ENCODE peak calls at places on chromosomes 4 and X, in ten cellular contexts. N, O, D, K, F, S, Z, X, B and R are unnamed samples. For H3K36me3, the result is how much of the 10 kb centered on the place peaks cover.

GRCh38 chrX:153381684-153382532 is 19.2 kb downstream of the PNMA6E start:
- DNase-seq in N (no peak), O (peak), D (peak), K (no peak), F (no peak), S (no peak), Z (no peak), X (no peak), B (peak), R (peak)

GRCh38 chr4:23680616-23681518 is 209.0 kb downstream of the PPARGC1A start:
- DNase-seq in N (no peak), O (no peak), D (no peak), K (no peak), F (no peak), S (no peak), Z (no peak), X (no peak), B (peak), R (peak)

GRCh38 chrX:43718081-43718480 is 62.0 kb downstream of the MAOA start:
- DNase-seq in N (no peak), O (no peak), D (no peak), K (no peak), F (no peak), S (no peak), Z (no peak), X (no peak), B (no peak), R (no peak)

GRCh38 chrX:129678176-129678880 is 23.6 kb upstream of the APLN start:
- DNase-seq in N (no peak), O (peak), D (peak), K (no peak), F (no peak), S (no peak), Z (peak), X (peak), B (no peak), R (no peak)

GRCh38 chr4:158856852-158857251 is 88.0 kb downstream of the FNIP2 start:
- DNase-seq in N (no peak), O (no peak), D (peak), K (no peak), F (no peak), S (no peak), Z (no peak), X (no peak), B (peak), R (peak)

GRCh38 chr4:144456196-144456595 is 189.8 kb upstream of the HHIP start:
- DNase-seq in N (no peak), O (no peak), D (no peak), K (no peak), F (no peak), S (no peak), Z (no peak), X (no peak), B (no peak), R (no peak)

GRCh38 chr4:10866691-10867090 is 182.1 kb upstream of the CLNK start:
- DNase-seq in N (no peak), O (no peak), D (no peak), K (no peak), F (no peak), S (no peak), Z (no peak), X (no peak), B (no peak), R (no peak)

GRCh38 chrX:79146552-79147390 is 2.3 kb downstream of the GPR174 start:
- DNase-seq in N (no peak), O (no peak), D (peak), K (no peak), F (no peak), S (no peak), Z (no peak), X (no peak), B (no peak), R (no peak)

GRCh38 chrX:41946230-41946629 is 22.9 kb upstream of the CASK start:
- DNase-seq in N (no peak), O (no peak), D (no peak), K (no peak), F (no peak), S (no peak), Z (no peak), X (no peak), B (no peak), R (no peak)

GRCh38 chrX:49147907-49148306 is 14.7 kb upstream of the MAGIX start:
- DNase-seq in N (no peak), O (no peak), D (no peak), K (no peak), F (no peak), S (no peak), Z (no peak), X (no peak), B (no peak), R (no peak)

GRCh38 chr4:153114771-153115321 is 89.4 kb upstream of the TRIM2 start:
- DNase-seq in N (no peak), O (peak), D (peak), K (no peak), F (no peak), S (no peak), Z (no peak), X (peak), B (peak), R (peak)

GRCh38 chr4:156738756-156739155 is 232.8 kb downstream of the PDGFC start:
- DNase-seq in N (no peak), O (no peak), D (no peak), K (no peak), F (no peak), S (no peak), Z (no peak), X (no peak), B (no peak), R (no peak)

GRCh38 chr4:39931441-39931901 is 46.2 kb downstream of the PDS5A start:
- DNase-seq in N (no peak), O (no peak), D (no peak), K (no peak), F (no peak), S (no peak), Z (no peak), X (no peak), B (no peak), R (no peak)

GRCh38 chrX:68133181-68133580 is 300.1 kb downstream of the OPHN1 start:
- DNase-seq in N (no peak), O (no peak), D (no peak), K (no peak), F (peak), S (no peak), Z (no peak), X (no peak), B (no peak), R (no peak)

GRCh38 chr4:172654482-172654881 is 514.1 kb upstream of the GALNT7 start:
- DNase-seq in N (no peak), O (no peak), D (no peak), K (no peak), F (no peak), S (no peak), Z (no peak), X (no peak), B (no peak), R (no peak)

GRCh38 chrX:11100281-11101035 is 10.7 kb upstream of the HCCS start:
- DNase-seq in N (peak), O (peak), D (no peak), K (no peak), F (peak), S (no peak), Z (no peak), X (peak), B (peak), R (peak)

GRCh38 chr4:22515888-22516541 is at the start of gene ADGRA3:
- DNase-seq in N (peak), O (peak), D (no peak), K (peak), F (peak), S (no peak), Z (peak), X (peak), B (peak), R (peak)

GRCh38 chrX:81206471-81206870 is 4.6 kb downstream of the SH3BGRL start:
- DNase-seq in N (no peak), O (no peak), D (no peak), K (no peak), F (no peak), S (no peak), Z (no peak), X (no peak), B (no peak), R (no peak)

GRCh38 chr4:112881842-112882241 is 167.6 kb upstream of the ANK2 start:
- DNase-seq in N (peak), O (no peak), D (no peak), K (no peak), F (no peak), S (no peak), Z (no peak), X (no peak), B (no peak), R (no peak)

GRCh38 chr4:13218316-13218958 is 265.7 kb downstream of the RAB28 start:
- DNase-seq in N (peak), O (no peak), D (no peak), K (no peak), F (no peak), S (no peak), Z (no peak), X (no peak), B (peak), R (no peak)

GRCh38 chr4:53499791-53500190 is 91.5 kb downstream of the LNX1 start:
- DNase-seq in N (no peak), O (no peak), D (no peak), K (no peak), F (no peak), S (no peak), Z (no peak), X (no peak), B (no peak), R (no peak)

GRCh38 chr4:110165382-110166285 is 32.8 kb downstream of the ELOVL6 start:
- DNase-seq in N (no peak), O (peak), D (peak), K (no peak), F (no peak), S (no peak), Z (no peak), X (no peak), B (peak), R (peak)

GRCh38 chrX:118497180-118497814 is 1.7 kb downstream of the DOCK11 start:
- DNase-seq in N (no peak), O (no peak), D (peak), K (no peak), F (no peak), S (no peak), Z (no peak), X (no peak), B (no peak), R (no peak)

GRCh38 chrX:77597511-77597910 is 150.3 kb downstream of the FGF16 start:
- DNase-seq in N (no peak), O (no peak), D (no peak), K (no peak), F (no peak), S (no peak), Z (no peak), X (no peak), B (peak), R (no peak)

GRCh38 chrX:2159858-2160257 is 340.9 kb downstream of the DHRSX start:
- DNase-seq in N (no peak), O (no peak), D (no peak), K (no peak), F (no peak), S (no peak), Z (no peak), X (no peak), B (no peak), R (no peak)

GRCh38 chr4:30264465-30264864 is 455.7 kb upstream of the PCDH7 start:
- DNase-seq in N (no peak), O (no peak), D (no peak), K (no peak), F (no peak), S (no peak), Z (peak), X (no peak), B (no peak), R (no peak)

GRCh38 chr4:31089815-31090214 is 369.6 kb downstream of the PCDH7 start:
- DNase-seq in N (peak), O (peak), D (no peak), K (no peak), F (peak), S (no peak), Z (peak), X (peak), B (peak), R (no peak)

GRCh38 chr4:142901166-142901662 is 55.1 kb upstream of the INPP4B start:
- DNase-seq in N (no peak), O (peak), D (no peak), K (no peak), F (no peak), S (no peak), Z (no peak), X (no peak), B (peak), R (no peak)

GRCh38 chr4:2887343-2887742 is 43.7 kb downstream of the ADD1 start:
- DNase-seq in N (no peak), O (no peak), D (no peak), K (no peak), F (no peak), S (no peak), Z (no peak), X (no peak), B (no peak), R (no peak)
- H3K36me3 ChIP-seq in N (under half), O (under half), D (under half), K (half or more), F (half or more), S (under half), Z (half or more), X (half or more), B (under half), R (under half)

GRCh38 chr4:8233672-8234484 is 34.8 kb downstream of the SH3TC1 start:
- DNase-seq in N (no peak), O (no peak), D (no peak), K (no peak), F (no peak), S (no peak), Z (no peak), X (no peak), B (no peak), R (no peak)
- H3K36me3 ChIP-seq in N (under half), O (under half), D (under half), K (half or more), F (under half), S (under half), Z (half or more), X (half or more), B (under half), R (under half)

GRCh38 chr4:6010789-6011188 is 7.4 kb downstream of the C4orf50 start:
- DNase-seq in N (no peak), O (no peak), D (no peak), K (no peak), F (no peak), S (no peak), Z (no peak), X (no peak), B (no peak), R (no peak)
- H3K36me3 ChIP-seq in N (under half), O (under half), D (under half), K (under half), F (under half), S (under half), Z (under half), X (under half), B (under half), R (under half)

GRCh38 chr4:117699595-117699994 is 334.7 kb upstream of the NDST3 start:
- DNase-seq in N (no peak), O (no peak), D (no peak), K (no peak), F (no peak), S (no peak), Z (no peak), X (no peak), B (no peak), R (no peak)
- H3K36me3 ChIP-seq in N (under half), O (under half), D (under half), K (under half), F (under half), S (under half), Z (under half), X (under half), B (under half), R (under half)

GRCh38 chr4:25417014-25417413 is 40.0 kb downstream of the ANAPC4 start:
- DNase-seq in N (no peak), O (no peak), D (no peak), K (no peak), F (no peak), S (no peak), Z (no peak), X (no peak), B (no peak), R (no peak)

GRCh38 chr4:25410820-25411529 is 33.9 kb downstream of the ANAPC4 start:
- DNase-seq in N (no peak), O (no peak), D (no peak), K (no peak), F (no peak), S (no peak), Z (no peak), X (no peak), B (no peak), R (no peak)

DNA sequence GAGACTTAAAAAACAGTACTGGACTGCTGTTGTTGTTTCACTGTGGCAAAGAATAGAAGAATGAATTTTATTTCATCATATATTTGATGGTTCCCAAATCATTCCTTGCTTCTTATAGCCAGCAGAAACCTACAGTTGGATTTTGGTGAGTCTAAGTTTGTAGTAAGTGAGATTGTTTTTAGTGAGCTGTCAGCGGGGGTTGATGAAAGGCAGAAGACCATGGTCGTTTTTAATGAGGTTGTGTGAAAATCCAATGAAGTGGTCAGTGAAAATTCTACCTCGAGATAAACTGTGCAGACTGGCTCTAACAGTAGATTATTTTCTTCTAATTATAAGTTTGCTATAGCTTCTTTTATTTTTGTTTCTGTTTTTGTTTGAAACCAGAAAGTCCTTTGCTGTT is 36.2 kb downstream of the ANAPC4 start:
- DNase-seq in N (no peak), O (no peak), D (no peak), K (no peak), F (no peak), S (no peak), Z (no peak), X (no peak), B (no peak), R (no peak)
- H3K36me3 ChIP-seq in N (under half), O (under half), D (half or more), K (half or more), F (half or more), S (half or more), Z (half or more), X (half or more), B (under half), R (half or more)

GRCh38 chr4:75527482-75527881 is 13.2 kb downstream of the THAP6 start:
- DNase-seq in N (no peak), O (no peak), D (no peak), K (no peak), F (no peak), S (no peak), Z (no peak), X (no peak), B (no peak), R (no peak)

GRCh38 chr4:75530556-75531322 is 16.5 kb downstream of the THAP6 start:
- DNase-seq in N (no peak), O (no peak), D (no peak), K (no peak), F (no peak), S (no peak), Z (no peak), X (no peak), B (no peak), R (no peak)

GRCh38 chr4:75525108-75525507 is 10.8 kb downstream of the THAP6 start:
- DNase-seq in N (no peak), O (no peak), D (no peak), K (no peak), F (no peak), S (no peak), Z (no peak), X (no peak), B (no peak), R (peak)
- H3K36me3 ChIP-seq in N (under half), O (under half), D (under half), K (half or more), F (half or more), S (half or more), Z (half or more), X (half or more), B (under half), R (half or more)

GRCh38 chr4:78332974-78333373 is 218.6 kb upstream of the ANXA3 start:
- DNase-seq in N (no peak), O (no peak), D (no peak), K (no peak), F (no peak), S (no peak), Z (no peak), X (no peak), B (no peak), R (peak)

GRCh38 chr4:78336093-78336943 is 215.3 kb upstream of the ANXA3 start:
- DNase-seq in N (no peak), O (no peak), D (no peak), K (no peak), F (no peak), S (no peak), Z (no peak), X (no peak), B (peak), R (peak)

GRCh38 chr4:78331965-78332364 is 219.6 kb upstream of the ANXA3 start:
- DNase-seq in N (no peak), O (no peak), D (no peak), K (no peak), F (no peak), S (no peak), Z (no peak), X (no peak), B (no peak), R (no peak)

GRCh38 chr4:78337621-78338020 is 213.9 kb upstream of the ANXA3 start:
- DNase-seq in N (no peak), O (no peak), D (no peak), K (no peak), F (no peak), S (no peak), Z (no peak), X (no peak), B (no peak), R (no peak)

GRCh38 chr4:78337216-78337615 is 214.4 kb upstream of the ANXA3 start:
- DNase-seq in N (no peak), O (no peak), D (no peak), K (no peak), F (no peak), S (no peak), Z (no peak), X (no peak), B (no peak), R (peak)
- H3K36me3 ChIP-seq in N (under half), O (under half), D (under half), K (under half), F (under half), S (under half), Z (under half), X (under half), B (under half), R (under half)

GRCh38 chrX:9657590-9658256 is 107.9 kb downstream of the GPR143 start:
- DNase-seq in N (no peak), O (no peak), D (no peak), K (no peak), F (no peak), S (no peak), Z (no peak), X (no peak), B (no peak), R (no peak)
- H3K36me3 ChIP-seq in N (under half), O (under half), D (under half), K (under half), F (under half), S (under half), Z (under half), X (under half), B (under half), R (under half)

GRCh38 chr4:98473046-98473445 is 185.4 kb downstream of the TSPAN5 start:
- DNase-seq in N (no peak), O (no peak), D (no peak), K (no peak), F (no peak), S (no peak), Z (no peak), X (no peak), B (no peak), R (peak)

GRCh38 chr4:98470366-98470765 is 188.0 kb downstream of the TSPAN5 start:
- DNase-seq in N (no peak), O (no peak), D (no peak), K (no peak), F (no peak), S (no peak), Z (no peak), X (no peak), B (no peak), R (no peak)

GRCh38 chr4:98476891-98477290 is 181.5 kb downstream of the TSPAN5 start:
- DNase-seq in N (no peak), O (no peak), D (no peak), K (no peak), F (no peak), S (no peak), Z (no peak), X (no peak), B (no peak), R (no peak)

GRCh38 chr4:98470831-98471230 is 187.6 kb downstream of the TSPAN5 start:
- DNase-seq in N (no peak), O (no peak), D (no peak), K (no peak), F (no peak), S (no peak), Z (no peak), X (no peak), B (peak), R (no peak)

GRCh38 chr4:98474408-98474844 is 184.0 kb downstream of the TSPAN5 start:
- DNase-seq in N (no peak), O (peak), D (no peak), K (no peak), F (no peak), S (no peak), Z (no peak), X (no peak), B (peak), R (peak)
- H3K36me3 ChIP-seq in N (under half), O (under half), D (under half), K (half or more), F (under half), S (under half), Z (under half), X (under half), B (under half), R (under half)

GRCh38 chr4:160567634-160568033 is 1464.8 kb downstream of the RAPGEF2 start:
- DNase-seq in N (no peak), O (no peak), D (no peak), K (no peak), F (no peak), S (no peak), Z (no peak), X (no peak), B (no peak), R (no peak)

DNA sequence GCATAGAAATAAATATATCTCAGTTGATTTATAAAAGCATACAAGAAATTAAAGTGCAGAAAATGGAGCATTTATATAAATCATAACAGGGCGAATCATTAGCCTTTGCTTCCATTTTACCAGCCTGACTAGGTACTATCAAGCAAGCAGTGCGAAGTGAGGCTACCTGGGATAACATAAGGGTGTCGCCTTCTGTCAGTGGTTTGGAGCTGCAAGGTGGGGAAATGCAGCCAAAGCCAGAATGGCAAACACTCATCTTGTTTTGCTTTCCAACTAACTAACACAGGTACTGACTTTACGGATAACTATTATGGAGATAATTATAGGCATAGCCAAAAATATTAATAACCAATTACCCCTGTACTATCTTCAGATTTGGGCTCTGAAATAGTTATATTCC is 1459.8 kb downstream of the RAPGEF2 start:
- DNase-seq in N (no peak), O (no peak), D (no peak), K (no peak), F (no peak), S (no peak), Z (no peak), X (no peak), B (no peak), R (no peak)
- H3K36me3 ChIP-seq in N (under half), O (under half), D (under half), K (under half), F (under half), S (under half), Z (under half), X (under half), B (under half), R (under half)